ENCODE peak calls at places on chromosomes 4 and X, in ten cellular contexts. D is substantia nigra; Z is endothelial cell of umbilical vein; G is epithelial cell of prostate; W is cardiac muscle cell; Q is CD4-positive, CD25-positive, alpha-beta regulatory T cell; R is CD4-positive, alpha-beta memory T cell; U is left ventricle myocardium inferior; K is tibial nerve; A is GM23248. E is an unnamed sample.
A peak's percentile ranks its signal among the peaks of the same experiment; 100 is the strongest.

GRCh38 chrX:79524642-79525041 is 157.5 kb upstream of the ITM2A start:
- DNase-seq in D (no peak), Z (no peak), G (no peak), W (no peak), Q (no peak), R (no peak), U (no peak), K (no peak), A (peak; percentile 2), E (no peak)

GRCh38 chrX:8139713-8140112 is 31.4 kb downstream of the VCX2 start:
- DNase-seq in D (no peak), Z (no peak), G (no peak), W (peak; percentile 45), Q (no peak), R (no peak), U (no peak), K (no peak), A (peak; percentile 0), E (no peak)

GRCh38 chrX:72305286-72306084 is at the start of gene CITED1:
- DNase-seq in D (no peak), Z (no peak), G (no peak), W (no peak), Q (no peak), R (peak; percentile 15), U (no peak), K (no peak), A (peak; percentile 39), E (no peak)

GRCh38 chr4:107823870-107824366 is 814 bp upstream of the SGMS2 start:
- DNase-seq in D (no peak), Z (no peak), G (no peak), W (no peak), Q (no peak), R (no peak), U (no peak), K (no peak), A (no peak), E (no peak)

GRCh38 chr4:8919651-8920288 is 48.1 kb upstream of the HMX1 start:
- DNase-seq in D (no peak), Z (no peak), G (no peak), W (no peak), Q (no peak), R (no peak), U (no peak), K (no peak), A (no peak), E (no peak)

GRCh38 chrX:86805241-86805640 is 657.0 kb downstream of the DACH2 start:
- DNase-seq in D (no peak), Z (no peak), G (no peak), W (no peak), Q (no peak), R (no peak), U (no peak), K (no peak), A (no peak), E (no peak)

GRCh38 chr4:56283394-56283793 is 103.9 kb downstream of the AASDH start:
- DNase-seq in D (no peak), Z (no peak), G (no peak), W (no peak), Q (no peak), R (no peak), U (no peak), K (no peak), A (no peak), E (no peak)

GRCh38 chrX:8988456-8988855 is 45.5 kb downstream of the FAM9B start:
- DNase-seq in D (no peak), Z (no peak), G (peak; percentile 34), W (peak; percentile 65), Q (no peak), R (no peak), U (peak; percentile 17), K (no peak), A (peak; percentile 77), E (peak; percentile 11)

GRCh38 chrX:105297041-105297440 is 76.5 kb upstream of the TEX13A start:
- DNase-seq in D (no peak), Z (no peak), G (no peak), W (no peak), Q (no peak), R (no peak), U (no peak), K (no peak), A (no peak), E (no peak)

GRCh38 chrX:51459125-51459524 is 37.3 kb downstream of the NUDT11 start:
- DNase-seq in D (no peak), Z (peak; percentile 1), G (no peak), W (peak; percentile 36), Q (no peak), R (peak; percentile 8), U (no peak), K (no peak), A (peak; percentile 44), E (no peak)

GRCh38 chr4:140635606-140636005 is 66.8 kb upstream of the UCP1 start:
- DNase-seq in D (no peak), Z (no peak), G (no peak), W (peak; percentile 52), Q (no peak), R (no peak), U (peak; percentile 36), K (no peak), A (peak; percentile 63), E (no peak)

GRCh38 chr4:3406021-3406420 is 35.7 kb upstream of the HGFAC start:
- DNase-seq in D (no peak), Z (no peak), G (no peak), W (no peak), Q (no peak), R (no peak), U (no peak), K (no peak), A (no peak), E (no peak)

GRCh38 chr4:108834167-108834566 is 71.3 kb upstream of the ETNPPL start:
- DNase-seq in D (no peak), Z (no peak), G (peak; percentile 65), W (peak; percentile 42), Q (no peak), R (no peak), U (no peak), K (no peak), A (peak; percentile 91), E (no peak)

GRCh38 chrX:141897690-141898089 is 6.0 kb upstream of the MAGEC1 start:
- DNase-seq in D (no peak), Z (no peak), G (no peak), W (no peak), Q (no peak), R (no peak), U (no peak), K (no peak), A (no peak), E (no peak)

GRCh38 chr4:132827522-132827921 is 321.6 kb upstream of the PCDH10 start:
- DNase-seq in D (no peak), Z (no peak), G (no peak), W (no peak), Q (no peak), R (no peak), U (no peak), K (no peak), A (no peak), E (no peak)

GRCh38 chr4:86218721-86219481 is 141.0 kb downstream of the MAPK10 start:
- DNase-seq in D (no peak), Z (peak; percentile 32), G (peak; percentile 10), W (peak; percentile 89), Q (no peak), R (no peak), U (no peak), K (no peak), A (peak; percentile 65), E (no peak)

GRCh38 chr4:154018659-154019058 is 229.8 kb upstream of the SFRP2 start:
- DNase-seq in D (no peak), Z (no peak), G (no peak), W (no peak), Q (no peak), R (peak; percentile 3), U (no peak), K (no peak), A (no peak), E (peak; percentile 14)
- H3K27ac ChIP-seq in D (no peak overlapping the region), Z (no peak overlapping the region), G (no peak overlapping the region), W (no peak overlapping the region), Q (no peak overlapping the region), R (no peak overlapping the region), U (no peak overlapping the region), K (no peak overlapping the region), A (no peak overlapping the region), E (no peak overlapping the region)

DNA sequence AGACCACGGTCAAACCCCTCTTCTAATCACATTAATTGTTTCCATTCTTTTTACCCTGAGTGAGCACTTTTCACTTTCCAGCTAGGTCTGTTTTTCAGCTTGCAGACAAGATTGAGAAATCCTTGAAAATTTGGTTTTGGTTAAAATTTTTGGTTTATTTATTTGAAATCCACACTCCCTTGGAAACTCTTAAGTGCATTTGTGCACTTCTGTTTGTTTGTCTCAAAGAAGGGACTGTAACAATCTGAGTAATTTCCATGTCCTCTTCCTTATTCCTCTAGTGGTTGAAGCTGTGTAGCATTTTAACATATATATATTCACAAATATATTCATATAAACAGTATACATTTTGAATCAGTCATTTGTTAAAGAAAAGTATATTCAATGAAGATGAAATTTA is 333.3 kb downstream of the ANK2 start:
- DNase-seq in D (no peak), Z (no peak), G (no peak), W (no peak), Q (no peak), R (no peak), U (no peak), K (no peak), A (peak; percentile 55), E (no peak)
- H3K27ac ChIP-seq in D (no peak overlapping the region), Z (peak overlapping the region; percentile 57), G (no peak overlapping the region), W (no peak overlapping the region), Q (no peak overlapping the region), R (no peak overlapping the region), U (peak overlapping the region; percentile 72), K (peak overlapping the region; percentile 76), A (peak overlapping the region; percentile 84), E (no peak overlapping the region)

DNA sequence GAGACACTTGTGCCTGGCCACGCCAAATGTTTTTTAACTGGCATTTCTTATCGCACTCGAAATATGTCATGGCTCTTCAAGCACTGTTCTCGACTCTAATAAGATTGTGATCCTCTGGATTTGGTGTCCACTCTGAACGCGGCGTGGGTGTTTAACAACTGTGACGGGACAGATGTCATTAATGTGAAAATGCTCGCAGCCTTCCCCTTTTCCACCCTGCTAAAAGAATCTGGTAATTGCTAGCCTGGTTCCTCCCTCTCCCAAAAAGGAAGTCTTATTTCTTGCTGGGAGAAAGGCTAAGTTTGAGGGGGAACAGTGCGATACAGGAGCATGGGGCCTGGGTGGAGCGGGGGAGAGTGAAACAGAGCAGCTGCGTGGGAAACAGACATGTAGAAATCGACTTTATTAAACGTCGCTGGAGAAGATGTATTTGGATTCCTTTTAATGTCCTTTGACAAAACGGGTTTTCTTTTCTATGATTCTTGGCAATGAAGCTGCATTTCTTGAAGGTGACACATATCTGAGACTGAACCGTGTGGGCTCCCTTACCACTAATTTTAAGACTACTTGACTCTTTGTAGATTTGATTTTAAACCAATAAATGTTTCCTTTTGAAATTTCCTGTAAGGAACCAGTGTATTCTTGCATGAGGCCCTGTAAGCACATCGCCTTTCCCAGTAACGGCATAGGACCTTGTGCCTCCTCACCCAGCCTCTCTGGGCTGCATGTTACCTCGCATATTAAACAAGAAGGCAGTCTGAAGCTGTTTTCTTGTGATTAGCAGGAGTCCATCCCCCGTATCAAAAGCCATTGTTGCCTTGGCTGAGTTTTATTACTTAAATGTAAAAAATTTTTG is 17.8 kb downstream of the TBC1D1 start:
- DNase-seq in D (no peak), Z (no peak), G (no peak), W (peak; percentile 65), Q (no peak), R (no peak), U (no peak), K (no peak), A (peak; percentile 38), E (no peak)
- H3K27ac ChIP-seq in D (no peak overlapping the region), Z (no peak overlapping the region), G (no peak overlapping the region), W (peak overlapping the region; percentile 55), Q (no peak overlapping the region), R (no peak overlapping the region), U (peak overlapping the region; percentile 81), K (peak overlapping the region; percentile 64), A (no peak overlapping the region), E (no peak overlapping the region)

GRCh38 chr4:173753408-173753807 is 223.4 kb upstream of the HAND2 start:
- DNase-seq in D (no peak), Z (no peak), G (no peak), W (no peak), Q (no peak), R (no peak), U (no peak), K (no peak), A (no peak), E (no peak)
- H3K27ac ChIP-seq in D (no peak overlapping the region), Z (no peak overlapping the region), G (no peak overlapping the region), W (no peak overlapping the region), Q (no peak overlapping the region), R (no peak overlapping the region), U (no peak overlapping the region), K (no peak overlapping the region), A (no peak overlapping the region), E (no peak overlapping the region)